ENCODE peak calls at places on chromosomes 1 and 21, in four cellular contexts. F is CD8-positive, alpha-beta T cell; D is upper lobe of right lung; E is WERI-Rb-1. Y is an unnamed sample.

GRCh38 chr1:167086033-167086432 is 4.1 kb downstream of the GPA33 start:
- DNase-seq in F (no peak), E (no peak), D (no peak), Y (no peak)

GRCh38 chr1:33256701-33257387 is 552 bp downstream of the ZNF362 start:
- DNase-seq in D (peak; percentile 86), E (peak; percentile 46), F (peak; percentile 58), Y (peak; percentile 62)

GRCh38 chr1:55060133-55060999 is 21.0 kb downstream of the PCSK9 start:
- DNase-seq in E (no peak), D (no peak), F (no peak), Y (no peak)

GRCh38 chr1:169999357-169999756 is 75.1 kb downstream of the KIFAP3 start:
- DNase-seq in E (no peak), F (no peak), D (no peak), Y (no peak)

GRCh38 chr1:165853528-165854075 is 26.2 kb downstream of the UCK2 start:
- DNase-seq in D (no peak), F (no peak), E (no peak), Y (no peak)

GRCh38 chr1:16607433-16607851 is 5.9 kb downstream of the NBPF1 start:
- DNase-seq in D (no peak), F (no peak), E (no peak), Y (no peak)

GRCh38 chr1:227894831-227895451 is 52.8 kb downstream of the WNT9A start:
- DNase-seq in E (peak; percentile 0), F (no peak), D (no peak), Y (peak; percentile 26)

GRCh38 chr1:1332031-1332755 is 1.1 kb downstream of the TAS1R3 start:
- DNase-seq in F (no peak), D (no peak), E (no peak), Y (no peak)

GRCh38 chr1:162561616-162562451 is at the start of gene UAP1:
- DNase-seq in E (no peak), D (no peak), F (no peak), Y (no peak)

GRCh38 chr1:8938232-8939117 is 7.2 kb upstream of the CA6 start:
- DNase-seq in D (no peak), F (no peak), E (no peak), Y (no peak)

GRCh38 chr21:32134441-32135159 is 144.2 kb downstream of the MIS18A start:
- DNase-seq in D (no peak), F (no peak), E (no peak), Y (no peak)

GRCh38 chr1:228804640-228805413 is 69.5 kb downstream of the RHOU start:
- DNase-seq in E (no peak), D (no peak), F (no peak), Y (no peak)

GRCh38 chr1:183461350-183461749 is 10.9 kb upstream of the SMG7 start:
- DNase-seq in F (no peak), D (no peak), E (no peak), Y (peak; percentile 84)

GRCh38 chr1:153375511-153375910 is at the start of gene S100A12:
- DNase-seq in E (no peak), D (no peak), F (no peak), Y (no peak)

GRCh38 chr1:203038217-203038741 is 12.0 kb downstream of the PPFIA4 start:
- DNase-seq in D (no peak), E (peak; percentile 9), F (no peak), Y (no peak)

GRCh38 chr1:229070168-229070567 is 200.7 kb upstream of the RAB4A start:
- DNase-seq in E (no peak), D (peak; percentile 95), F (no peak), Y (no peak)

GRCh38 chr1:36384542-36385409 is 948 bp downstream of the STK40 start:
- DNase-seq in D (peak; percentile 91), E (peak; percentile 83), F (peak; percentile 44), Y (peak; percentile 79)

GRCh38 chr1:163071381-163072255 is 2.5 kb downstream of the RGS4 start:
- DNase-seq in D (peak; percentile 61), E (peak; percentile 85), F (peak; percentile 34), Y (peak; percentile 69)

GRCh38 chr1:208216806-208217205 is 27.4 kb downstream of the PLXNA2 start:
- DNase-seq in E (no peak), D (no peak), F (no peak), Y (no peak)

DNA sequence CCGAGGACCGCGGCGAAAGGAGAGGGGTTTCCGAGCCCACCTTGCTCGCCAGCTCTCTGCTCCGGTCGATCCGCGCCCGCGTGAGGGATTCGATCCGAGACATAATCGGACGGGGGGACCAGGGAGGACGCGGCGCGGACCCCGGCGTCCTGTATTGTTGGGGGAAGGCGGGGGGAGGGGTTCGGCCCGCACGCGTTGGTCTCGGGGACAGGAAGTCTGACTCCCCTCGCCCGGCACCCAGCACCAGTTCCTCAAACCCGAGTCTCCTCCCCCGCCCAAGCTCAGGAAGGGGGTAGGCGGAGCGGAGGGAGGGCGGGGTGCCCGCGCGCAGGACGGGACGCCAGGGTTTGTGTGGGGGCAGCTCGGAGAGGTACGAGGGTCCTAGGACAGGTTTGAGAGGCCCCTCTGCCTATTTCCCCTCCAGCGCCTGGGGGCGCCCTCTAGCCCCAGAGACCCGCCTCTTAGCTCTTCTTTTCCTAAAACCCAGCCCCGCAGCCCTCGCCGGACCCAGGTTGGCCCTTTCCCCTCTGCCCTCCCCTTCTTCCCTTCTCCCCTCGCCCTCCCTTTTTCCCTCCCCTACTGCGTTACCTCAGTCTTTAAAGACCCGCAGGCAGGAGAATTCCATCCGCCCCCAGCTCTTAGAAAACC is at the start of gene ARHGEF2:
- DNase-seq in D (peak; percentile 92), F (peak; percentile 79), E (peak; percentile 92), Y (peak; percentile 75)
- TF ChIP-seq CTCF in D (peak; percentile 28), F (no peak), E (peak; percentile 75), Y (peak; percentile 55)

GRCh38 chr1:46655848-46656247 is 12.3 kb downstream of the ATPAF1 start:
- DNase-seq in E (no peak), F (no peak), D (no peak), Y (no peak)
- H3K36me3 ChIP-seq in E (peaks cover 16% of the 10 kb centered on the region), F (peaks cover 15% of the 10 kb centered on the region), D (peaks cover 60% of the 10 kb centered on the region), Y (no peaks in the 10 kb centered on the region)

DNA sequence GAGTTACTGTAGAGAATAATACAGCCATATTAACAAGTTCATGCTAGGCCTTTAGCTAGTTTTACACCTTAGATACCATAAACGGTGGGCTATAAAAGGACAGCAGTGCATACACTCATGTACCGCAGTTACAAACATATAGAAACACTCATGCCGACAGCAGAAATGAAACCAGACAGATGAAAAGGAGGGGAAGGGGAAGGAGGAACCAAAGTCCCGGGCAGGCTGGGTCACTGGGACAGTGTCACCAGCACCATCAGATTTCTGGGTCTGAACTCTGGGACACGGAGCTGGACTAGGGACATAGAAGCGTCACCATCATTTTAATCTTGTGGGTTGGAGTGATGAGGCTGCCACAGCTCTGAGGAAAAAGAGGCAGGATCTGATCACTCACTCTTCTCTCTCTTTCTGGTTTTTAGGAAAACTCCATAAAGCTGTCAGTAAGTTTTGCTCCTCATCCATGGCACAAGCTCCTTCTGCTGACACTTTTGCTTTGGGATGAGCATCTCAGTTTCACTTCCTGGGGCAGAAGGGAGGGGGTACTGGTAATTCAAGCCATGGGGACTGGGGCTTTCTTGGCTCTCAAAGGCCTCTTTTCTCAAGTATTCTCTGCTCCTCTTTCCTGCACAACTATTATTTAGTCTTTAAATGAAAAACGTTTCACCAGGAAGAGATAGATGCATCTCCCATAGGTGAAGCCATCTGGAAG is 7.8 kb upstream of the ZNF691 start:
- DNase-seq in D (no peak), F (no peak), E (no peak), Y (no peak)
- H3K4me3 ChIP-seq in D (no peak overlapping the region), F (no peak overlapping the region), E (no peak overlapping the region), Y (no peak overlapping the region)

GRCh38 chr1:216793303-216793702 is 70.1 kb upstream of the ESRRG start:
- DNase-seq in E (peak; percentile 63), F (no peak), D (no peak), Y (peak; percentile 14)
- TF ChIP-seq CTCF in E (peak; percentile 67), F (no peak), D (no peak), Y (no peak)

DNA sequence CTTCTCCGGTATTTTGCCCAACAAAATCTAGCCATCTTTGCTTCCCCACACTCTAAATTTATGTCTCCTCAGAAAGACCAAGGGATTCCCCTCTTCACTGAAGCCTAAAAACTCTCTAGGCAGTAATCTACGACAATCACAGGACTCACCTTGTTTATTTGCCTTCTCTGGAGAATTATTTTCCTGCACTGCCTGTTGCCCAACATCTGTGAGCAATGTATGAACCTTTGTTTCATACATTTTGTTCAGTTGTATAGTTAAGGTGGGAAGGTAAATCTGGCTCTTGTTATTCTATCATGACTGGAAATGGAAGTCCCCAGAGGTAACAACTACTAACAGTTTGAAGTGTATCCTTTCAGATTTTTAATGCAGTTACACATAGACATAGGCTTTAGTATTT is 2.2 kb downstream of the COPA start:
- DNase-seq in F (no peak), D (no peak), E (no peak), Y (no peak)
- H3K36me3 ChIP-seq in F (peaks cover 15% of the 10 kb centered on the region), D (peaks cover 41% of the 10 kb centered on the region), E (peaks cover 70% of the 10 kb centered on the region), Y (no peaks in the 10 kb centered on the region)